ENCODE peak calls at places on chromosomes 7 and 10, in ten cellular contexts. S is uterus; J is frontal cortex; B is NCI-H1092; H is heart right ventricle; E is stimulated activated CD8-positive, alpha-beta memory T cell treated with anti-CD3 and anti-CD28 coated beads, Interleukin-2, amount 100 ng/mL, for 1 hour; W is naive thymus-derived CD8-positive, alpha-beta T cell; P is HS-27A; O is NCI-H1048; I is skeletal muscle cell. G is an unnamed sample.
A peak's percentile ranks its signal among the peaks of the same experiment; 100 is the strongest.

GRCh38 chr10:132912685-132913558 is 29.4 kb downstream of the CFAP46 start:
- DNase-seq in O (no peak), E (no peak), S (no peak), W (no peak), P (no peak), J (no peak), B (no peak), I (no peak), H (no peak), G (no peak)

GRCh38 chr7:2654059-2654458 is 22.3 kb downstream of the TTYH3 start:
- DNase-seq in O (no peak), B (peak; percentile 54), I (no peak), J (no peak), E (no peak), P (no peak), W (no peak), S (no peak), H (no peak), G (no peak)

GRCh38 chr7:117995850-117996650 is 122.8 kb upstream of the CTTNBP2 start:
- DNase-seq in O (no peak), E (no peak), J (no peak), B (no peak), S (no peak), W (no peak), P (no peak), I (no peak), H (no peak), G (no peak)

GRCh38 chr7:18345641-18346234 is 149.8 kb upstream of the HDAC9 start:
- DNase-seq in S (peak; percentile 37), B (peak; percentile 27), H (peak; percentile 14), O (peak; percentile 8), P (no peak), J (no peak), E (no peak), W (no peak), I (no peak), G (peak; percentile 84)

GRCh38 chr7:2116086-2116810 is 116.5 kb downstream of the MAD1L1 start:
- DNase-seq in O (no peak), B (peak; percentile 76), S (no peak), E (no peak), J (peak; percentile 77), H (peak; percentile 35), W (no peak), P (no peak), I (no peak), G (no peak)

GRCh38 chr7:131692131-131692960 is 135.9 kb upstream of the PODXL start:
- DNase-seq in E (no peak), I (no peak), P (no peak), O (peak; percentile 12), S (no peak), H (peak; percentile 35), B (peak; percentile 43), J (peak; percentile 70), W (no peak), G (peak; percentile 61)

GRCh38 chr10:22823109-22823508 is 104.7 kb upstream of the ARMC3 start:
- DNase-seq in B (no peak), I (peak; percentile 73), E (no peak), S (no peak), P (no peak), H (no peak), W (no peak), J (no peak), O (no peak), G (peak; percentile 13)

GRCh38 chr10:69407621-69408301 is 9.0 kb downstream of the TACR2 start:
- DNase-seq in I (no peak), S (no peak), B (no peak), W (no peak), J (no peak), E (no peak), O (no peak), P (no peak), H (no peak), G (no peak)

GRCh38 chr10:55943403-55943802 is 417.7 kb downstream of the ZWINT start:
- DNase-seq in H (no peak), O (no peak), W (no peak), E (no peak), B (no peak), S (no peak), P (no peak), J (no peak), I (no peak), G (no peak)

GRCh38 chr10:79215531-79215930 is 131.7 kb upstream of the PPIF start:
- DNase-seq in H (no peak), B (no peak), E (no peak), I (no peak), J (no peak), S (no peak), W (no peak), O (no peak), P (no peak), G (no peak)

GRCh38 chr7:100519580-100519979 is 19.4 kb upstream of the AGFG2 start:
- DNase-seq in P (no peak), H (no peak), J (no peak), E (no peak), S (no peak), O (no peak), I (no peak), B (no peak), W (no peak), G (no peak)

GRCh38 chr7:156545989-156546388 is 94.6 kb upstream of the RNF32 start:
- DNase-seq in E (no peak), I (no peak), P (no peak), S (no peak), H (no peak), B (no peak), O (no peak), W (no peak), J (peak; percentile 43), G (no peak)

GRCh38 chr10:16779375-16779774 is 37.8 kb downstream of the RSU1 start:
- DNase-seq in H (no peak), I (no peak), J (no peak), O (no peak), B (no peak), E (no peak), S (no peak), P (no peak), W (no peak), G (no peak)

GRCh38 chr10:127035827-127036226 is 130.6 kb downstream of the DOCK1 start:
- DNase-seq in J (no peak), S (no peak), E (no peak), H (no peak), B (no peak), O (no peak), W (no peak), I (no peak), P (no peak), G (no peak)

GRCh38 chr7:16344927-16345326 is 76.4 kb downstream of the CRPPA start:
- DNase-seq in H (no peak), W (no peak), J (no peak), I (no peak), O (no peak), P (no peak), E (no peak), B (no peak), S (no peak), G (no peak)

GRCh38 chr10:33822774-33823173 is 488.3 kb upstream of the NRP1 start:
- DNase-seq in E (no peak), I (no peak), J (no peak), S (no peak), P (no peak), W (no peak), B (no peak), O (no peak), H (no peak), G (no peak)

GRCh38 chr7:102916426-102916825 is 3.6 kb downstream of the LRRC17 start:
- DNase-seq in S (no peak), E (no peak), O (no peak), J (no peak), I (peak; percentile 55), P (no peak), B (no peak), W (no peak), H (no peak), G (no peak)

GRCh38 chr7:124723012-124723411 is 42.6 kb downstream of the GPR37 start:
- DNase-seq in W (no peak), P (no peak), B (no peak), S (no peak), H (no peak), E (no peak), J (no peak), O (no peak), I (peak; percentile 6), G (peak; percentile 49)

GRCh38 chr7:159118623-159119022 is 26.0 kb downstream of the VIPR2 start:
- DNase-seq in H (no peak), I (no peak), B (no peak), W (no peak), J (no peak), E (no peak), O (no peak), P (no peak), S (no peak), G (no peak)

GRCh38 chr7:3233301-3233700 is 67.8 kb upstream of the SDK1 start:
- DNase-seq in B (no peak), E (no peak), P (no peak), J (no peak), I (no peak), W (no peak), H (no peak), O (no peak), S (no peak), G (no peak)

GRCh38 chr10:29811751-29812427 is 177.1 kb upstream of the SVIL start:
- DNase-seq in O (no peak), J (peak; percentile 35), P (no peak), W (no peak), H (peak; percentile 61), I (peak; percentile 95), B (peak; percentile 12), S (peak; percentile 92), E (no peak), G (peak; percentile 91)

GRCh38 chr10:102814456-102814871 is 22.7 kb downstream of the CYP17A1 start:
- DNase-seq in I (no peak), J (no peak), P (no peak), E (no peak), S (peak; percentile 44), H (peak; percentile 79), O (no peak), B (no peak), W (no peak), G (no peak)

GRCh38 chr10:546451-546850 is 143.0 kb downstream of the DIP2C start:
- DNase-seq in H (no peak), J (no peak), O (no peak), I (no peak), B (no peak), S (no peak), E (no peak), P (no peak), W (no peak), G (no peak)

GRCh38 chr7:40356871-40357676 is 222.3 kb downstream of the SUGCT start:
- DNase-seq in H (no peak), W (no peak), J (no peak), S (no peak), E (no peak), B (no peak), I (no peak), O (no peak), P (no peak), G (no peak)

GRCh38 chr10:21808525-21808924 is 195.0 kb downstream of the DNAJC1 start:
- DNase-seq in O (no peak), B (peak; percentile 30), H (no peak), E (no peak), J (no peak), P (no peak), W (no peak), I (no peak), S (no peak), G (no peak)

GRCh38 chr7:27201231-27202017 is 1.5 kb upstream of the HOXA13 start:
- DNase-seq in S (no peak), I (no peak), W (no peak), P (no peak), J (no peak), H (no peak), B (no peak), E (no peak), O (no peak), G (peak; percentile 44)

G was measured in H4.